ENCODE peak calls at places on chromosomes 16 and 17, in four cellular contexts. N is WTC11, A is amniotic stem cell, D is LHCN-M2. X is an unnamed sample.
A peak's percentile ranks its signal among the peaks of the same experiment; 100 is the strongest.

GRCh38 chr17:52147872-52148271 is 10.6 kb downstream of the CA10 start:
- DNase-seq in A (no peak), D (no peak), N (no peak), X (no peak)

GRCh38 chr17:63516910-63517824 is 6.0 kb upstream of the KCNH6 start:
- DNase-seq in D (peak; percentile 36), N (no peak), A (no peak), X (no peak)

GRCh38 chr16:60945225-60945624 is 1091.0 kb downstream of the CDH8 start:
- DNase-seq in N (peak; percentile 60), A (no peak), D (no peak), X (no peak)

GRCh38 chr16:83942074-83942473 is 11.0 kb upstream of the OSGIN1 start:
- DNase-seq in N (no peak), D (no peak), A (no peak), X (no peak)

GRCh38 chr16:74437-75318 is 2.2 kb upstream of the RHBDF1 start:
- DNase-seq in D (no peak), N (peak; percentile 41), A (no peak), X (no peak)

GRCh38 chr16:58236231-58236690 is 38.4 kb upstream of the CSNK2A2 start:
- DNase-seq in N (peak; percentile 89), A (no peak), D (peak; percentile 51), X (peak; percentile 40)

GRCh38 chr16:69848635-69849545 is 86.8 kb downstream of the WWP2 start:
- DNase-seq in D (peak; percentile 92), N (no peak), A (peak; percentile 78), X (peak; percentile 58)

GRCh38 chr16:11342021-11342855 is 3.0 kb upstream of the RMI2 start:
- DNase-seq in N (no peak), D (no peak), A (no peak), X (no peak)

GRCh38 chr16:13305019-13305755 is 403.8 kb downstream of the SHISA9 start:
- DNase-seq in N (no peak), A (no peak), D (peak; percentile 59), X (no peak)

GRCh38 chr16:85735225-85735722 is 15.6 kb downstream of the C16orf74 start:
- DNase-seq in N (no peak), D (no peak), A (no peak), X (no peak)

GRCh38 chr16:48576927-48577326 is 33.1 kb downstream of the N4BP1 start:
- DNase-seq in N (no peak), A (no peak), D (peak; percentile 51), X (no peak)

GRCh38 chr16:70476272-70477020 is 22.1 kb downstream of the FCSK start:
- DNase-seq in D (peak; percentile 82), A (no peak), N (no peak), X (peak; percentile 95)

GRCh38 chr16:16021988-16022682 is 72.7 kb downstream of the ABCC1 start:
- DNase-seq in A (peak; percentile 92), N (no peak), D (peak; percentile 97), X (peak; percentile 53)

GRCh38 chr17:10618202-10618635 is 38.9 kb downstream of the MYH3 start:
- DNase-seq in N (peak; percentile 80), D (peak; percentile 75), A (no peak), X (peak; percentile 35)

GRCh38 chr17:29155235-29155965 is 24.8 kb downstream of the MYO18A start:
- DNase-seq in A (no peak), N (no peak), D (peak; percentile 52), X (no peak)

GRCh38 chr17:67481808-67482207 is 104.7 kb downstream of the PITPNC1 start:
- DNase-seq in A (peak; percentile 68), N (no peak), D (peak; percentile 81), X (no peak)

GRCh38 chr16:24999856-25000447 is 15.2 kb downstream of the ARHGAP17 start:
- DNase-seq in A (no peak), D (no peak), N (no peak), X (no peak)

GRCh38 chr17:75012320-75013076 is at the start of gene MRPL58:
- DNase-seq in D (peak; percentile 87), A (peak; percentile 72), N (peak; percentile 94), X (peak; percentile 74)

GRCh38 chr16:58426095-58426494 is 33.8 kb downstream of the GINS3 start:
- DNase-seq in D (peak; percentile 37), A (no peak), N (no peak), X (peak; percentile 8)

GRCh38 chr17:61689610-61690180 is 98.7 kb upstream of the NACA2 start:
- DNase-seq in N (no peak), A (no peak), D (peak; percentile 29), X (no peak)

GRCh38 chr16:58882292-58882691 is 148.2 kb upstream of the GOT2 start:
- DNase-seq in A (no peak), D (no peak), N (no peak), X (peak; percentile 13)

GRCh38 chr17:57040571-57040970 is 44.5 kb upstream of the AKAP1 start:
- DNase-seq in A (no peak), D (no peak), N (no peak), X (no peak)